ENCODE peak calls at places on chromosomes 6 and 20, in eight cellular contexts. C is psoas muscle; M is upper lobe of left lung; Y is CD8-positive, alpha-beta T cell; Z is pancreas; N is body of pancreas; I is fibroblast of lung; E is left ventricle myocardium inferior. H is an unnamed sample.

GRCh38 chr6:36478051-36478526 is 35.3 kb downstream of the KCTD20 start:
- DNase-seq in C (no peak), M (no peak), Y (no peak), Z (no peak), N (no peak), I (no peak), E (no peak), H (no peak)

GRCh38 chr20:5662769-5663168 is 87.4 kb upstream of the SHLD1 start:
- DNase-seq in C (no peak), M (no peak), Y (no peak), Z (no peak), N (no peak), I (no peak), E (no peak), H (no peak)

GRCh38 chr20:50308166-50308512 is 117.5 kb downstream of the CEBPB start:
- DNase-seq in C (no peak), M (no peak), Y (no peak), Z (no peak), N (no peak), I (no peak), E (no peak), H (no peak)

GRCh38 chr20:59145926-59146800 is 17.5 kb upstream of the ZNF831 start:
- DNase-seq in C (no peak), M (no peak), Y (peak; percentile 69), Z (no peak), N (no peak), I (no peak), E (no peak), H (peak; percentile 55)

GRCh38 chr20:40422665-40423064 is 266.4 kb downstream of the MAFB start:
- DNase-seq in C (no peak), M (no peak), Y (no peak), Z (no peak), N (no peak), I (no peak), E (no peak), H (no peak)

GRCh38 chr20:37796733-37797132 is 102.9 kb downstream of the CTNNBL1 start:
- DNase-seq in C (no peak), M (no peak), Y (no peak), Z (no peak), N (no peak), I (no peak), E (no peak), H (no peak)

GRCh38 chr6:151044465-151045441 is 179.3 kb downstream of the MTHFD1L start:
- DNase-seq in C (peak; percentile 74), M (peak; percentile 77), Y (no peak), Z (peak; percentile 95), N (peak; percentile 96), I (peak; percentile 89), E (peak; percentile 51), H (no peak)

GRCh38 chr6:136526196-136526930 is 23.9 kb downstream of the MAP7 start:
- DNase-seq in C (peak; percentile 53), M (peak; percentile 52), Y (peak; percentile 18), Z (peak; percentile 29), N (peak; percentile 17), I (peak; percentile 64), E (peak; percentile 22), H (peak; percentile 38)

GRCh38 chr20:41750137-41750536 is 132.0 kb upstream of the CHD6 start:
- DNase-seq in C (no peak), M (no peak), Y (no peak), Z (no peak), N (no peak), I (no peak), E (no peak), H (no peak)

GRCh38 chr6:45813943-45814342 is 201.7 kb downstream of the CLIC5 start:
- DNase-seq in C (no peak), M (no peak), Y (no peak), Z (no peak), N (no peak), I (no peak), E (no peak), H (no peak)

DNA sequence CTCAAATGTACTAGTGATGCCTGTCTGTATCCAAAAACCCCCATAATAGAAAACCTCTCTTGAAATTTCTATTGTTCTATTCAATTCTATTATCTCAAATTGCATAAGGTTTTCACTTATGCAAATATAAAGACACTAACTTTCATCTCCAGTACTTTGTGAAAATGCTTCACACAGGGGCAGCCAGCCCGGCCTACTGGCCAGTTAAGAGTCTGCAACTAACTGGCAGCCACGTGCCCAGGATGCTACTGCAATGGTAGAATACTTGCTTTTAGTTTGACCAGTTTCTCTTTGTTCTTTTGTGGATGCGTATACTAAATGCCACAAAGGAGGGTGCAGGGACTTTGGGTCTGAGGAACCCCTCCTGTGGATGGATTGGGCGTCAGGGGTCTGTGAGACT is 557.9 kb upstream of the JAG1 start:
- DNase-seq in C (no peak), M (no peak), Y (no peak), Z (no peak), N (no peak), I (no peak), E (no peak), H (no peak)
- TF ChIP-seq CTCF in C (no peak), M (no peak), Y (no peak), Z (no peak), N (no peak), I (no peak), E (no peak), H (no peak)

DNA sequence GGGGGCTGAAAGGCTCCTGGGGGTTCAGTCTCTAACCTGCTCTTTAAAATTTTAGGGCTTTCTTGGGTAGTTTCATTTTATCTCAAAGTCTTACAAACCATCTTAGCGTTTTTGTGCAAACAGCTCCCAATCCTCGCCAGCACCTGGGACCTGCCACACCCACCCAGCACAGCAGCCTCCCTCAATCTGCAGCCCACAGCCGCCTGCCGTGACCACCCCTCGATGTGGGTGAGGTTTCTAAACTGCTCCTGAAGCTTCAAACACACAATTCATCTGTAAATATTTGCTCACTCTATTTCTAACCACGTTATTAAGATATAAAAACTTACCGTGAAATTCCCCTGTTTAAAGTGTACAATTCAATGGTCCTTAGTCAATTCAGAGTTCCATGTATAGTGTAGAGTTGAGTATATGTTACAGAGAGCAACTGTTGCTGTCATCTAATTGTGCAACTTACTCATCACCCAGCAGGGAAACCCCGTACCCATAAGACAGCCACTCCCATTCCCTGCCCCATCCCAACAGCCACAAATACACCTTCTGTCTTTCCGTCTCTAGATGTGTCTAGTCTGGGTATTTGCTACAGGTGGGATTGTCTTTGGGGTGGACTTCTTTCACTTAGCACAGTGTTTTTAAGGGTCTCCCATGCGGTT is 381.0 kb downstream of the TAF4 start:
- DNase-seq in C (no peak), M (no peak), Y (no peak), Z (no peak), N (no peak), I (no peak), E (no peak), H (no peak)
- H3K27me3 ChIP-seq in C (no peaks in the 10 kb centered on the region), M (no peaks in the 10 kb centered on the region), Y (no peaks in the 10 kb centered on the region), Z (peaks cover 4% of the 10 kb centered on the region), N (no peaks in the 10 kb centered on the region), I (no peaks in the 10 kb centered on the region), E (peaks cover 78% of the 10 kb centered on the region), H (no peaks in the 10 kb centered on the region)

DNA sequence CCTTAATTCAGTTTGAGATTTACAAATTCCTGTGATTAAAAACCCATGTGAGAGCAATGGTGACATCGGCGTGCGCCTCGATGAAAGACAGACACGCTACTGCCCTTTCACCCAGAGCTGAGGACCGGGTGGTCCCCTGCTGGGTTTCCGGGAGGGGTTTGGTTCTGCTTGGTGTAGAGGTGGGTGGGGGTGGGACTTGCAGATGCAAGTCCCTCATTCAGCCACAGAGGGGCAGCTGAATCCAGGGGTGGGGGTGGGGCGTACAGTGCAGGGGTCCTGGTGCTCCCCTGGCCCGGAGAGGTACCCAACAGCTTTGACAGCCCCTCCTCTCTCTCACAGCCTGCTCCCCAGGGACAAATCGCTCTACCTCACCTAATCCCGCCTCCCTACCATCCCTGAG is 118.7 kb downstream of the JPH2 start:
- DNase-seq in C (no peak), M (no peak), Y (no peak), Z (no peak), N (no peak), I (no peak), E (no peak), H (no peak)
- TF ChIP-seq CTCF in C (no peak), M (no peak), Y (no peak), Z (no peak), N (no peak), I (peak; percentile 11), E (no peak), H (no peak)

GRCh38 chr20:57270204-57270937 is 3.9 kb upstream of the BMP7 start:
- DNase-seq in C (no peak), M (no peak), Y (no peak), Z (no peak), N (no peak), I (no peak), E (no peak), H (no peak)

GRCh38 chr20:57266251-57267157 is at the start of gene BMP7:
- DNase-seq in C (no peak), M (no peak), Y (no peak), Z (no peak), N (no peak), I (peak; percentile 16), E (no peak), H (no peak)

GRCh38 chr20:57268399-57269076 is 2.1 kb upstream of the BMP7 start:
- DNase-seq in C (no peak), M (no peak), Y (no peak), Z (no peak), N (no peak), I (no peak), E (no peak), H (no peak)

GRCh38 chr20:57267158-57267821 is 849 bp upstream of the BMP7 start:
- DNase-seq in C (no peak), M (no peak), Y (no peak), Z (no peak), N (no peak), I (no peak), E (no peak), H (no peak)

GRCh38 chr20:57269148-57269984 is 2.9 kb upstream of the BMP7 start:
- DNase-seq in C (no peak), M (no peak), Y (no peak), Z (no peak), N (no peak), I (no peak), E (no peak), H (no peak)
- H3K27me3 ChIP-seq in C (no peaks in the 10 kb centered on the region), M (no peaks in the 10 kb centered on the region), Y (peaks cover 5% of the 10 kb centered on the region), Z (peaks cover 15% of the 10 kb centered on the region), N (no peaks in the 10 kb centered on the region), I (peaks cover 9% of the 10 kb centered on the region), E (peaks cover 71% of the 10 kb centered on the region), H (peaks cover 43% of the 10 kb centered on the region)

GRCh38 chr6:140752234-140752633 is 1377.8 kb upstream of the CITED2 start:
- DNase-seq in C (no peak), M (no peak), Y (no peak), Z (no peak), N (no peak), I (no peak), E (no peak), H (no peak)
- TF ChIP-seq CTCF in C (no peak), M (no peak), Y (no peak), Z (no peak), N (no peak), I (no peak), E (no peak), H (no peak)

DNA sequence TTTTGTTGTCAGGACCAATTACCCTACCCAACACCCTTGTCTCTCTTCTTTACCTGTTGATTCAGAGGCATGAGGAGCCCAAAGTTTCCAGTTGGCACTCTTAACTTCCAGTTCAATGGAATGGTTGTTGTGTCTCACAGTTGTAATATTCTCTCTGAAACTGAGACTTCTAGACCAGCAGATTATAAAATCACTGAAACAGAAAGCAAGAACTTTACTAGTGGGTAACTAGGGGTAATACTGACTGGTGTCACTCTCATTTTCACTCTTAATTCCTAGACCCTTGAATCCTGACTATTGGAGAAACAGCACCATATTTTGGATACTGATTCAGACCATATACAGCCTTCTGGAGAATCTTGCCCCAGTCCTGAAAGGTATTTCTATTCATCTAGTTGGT is 140.2 kb upstream of the MMS22L start:
- DNase-seq in C (no peak), M (no peak), Y (no peak), Z (no peak), N (no peak), I (no peak), E (no peak), H (no peak)
- H3K27me3 ChIP-seq in C (no peaks in the 10 kb centered on the region), M (no peaks in the 10 kb centered on the region), Y (no peaks in the 10 kb centered on the region), Z (no peaks in the 10 kb centered on the region), N (no peaks in the 10 kb centered on the region), I (no peaks in the 10 kb centered on the region), E (no peaks in the 10 kb centered on the region), H (no peaks in the 10 kb centered on the region)

H was measured in CD4-positive, alpha-beta T cell.